ENCODE peak calls at places on chromosomes 16 and 17, in ten cellular contexts. U, S, V, A, Y, B, T, Q, R and M are unnamed samples.

GRCh38 chr17:55390364-55390977 is 31.2 kb downstream of the MMD start:
- DNase-seq in U (no peak), S (no peak), V (no peak), A (no peak), Y (no peak), B (no peak), T (no peak), Q (no peak), R (no peak), M (no peak)

GRCh38 chr17:14940946-14941280 is 324.2 kb downstream of the PMP22 start:
- DNase-seq in U (no peak), S (no peak), V (no peak), A (no peak), Y (no peak), B (no peak), T (no peak), Q (no peak), R (no peak), M (no peak)

GRCh38 chr17:30520436-30520835 is 43.2 kb downstream of the GOSR1 start:
- DNase-seq in U (no peak), S (no peak), V (no peak), A (no peak), Y (no peak), B (no peak), T (no peak), Q (no peak), R (no peak), M (no peak)

GRCh38 chr17:44121997-44122824 is 1.2 kb downstream of the HDAC5 start:
- DNase-seq in U (no peak), S (no peak), V (no peak), A (no peak), Y (no peak), B (no peak), T (no peak), Q (no peak), R (no peak), M (no peak)

GRCh38 chr17:50477976-50478375 is 684 bp upstream of the RSAD1 start:
- DNase-seq in U (no peak), S (no peak), V (no peak), A (no peak), Y (no peak), B (no peak), T (no peak), Q (no peak), R (no peak), M (no peak)

GRCh38 chr17:77375917-77376651 is 235.3 kb downstream of the SEC14L1 start:
- DNase-seq in U (no peak), S (no peak), V (no peak), A (peak; percentile 70), Y (no peak), B (peak; percentile 61), T (peak; percentile 78), Q (peak; percentile 45), R (peak; percentile 44), M (no peak)

GRCh38 chr16:22213801-22214200 is 7.7 kb downstream of the EEF2K start:
- DNase-seq in U (no peak), S (no peak), V (no peak), A (no peak), Y (no peak), B (no peak), T (no peak), Q (no peak), R (no peak), M (no peak)

GRCh38 chr17:63032141-63032540 is 66.1 kb downstream of the TANC2 start:
- DNase-seq in U (no peak), S (no peak), V (no peak), A (no peak), Y (no peak), B (no peak), T (no peak), Q (no peak), R (no peak), M (no peak)

GRCh38 chr16:89140401-89140800 is 31.1 kb upstream of the CDH15 start:
- DNase-seq in U (no peak), S (no peak), V (no peak), A (no peak), Y (no peak), B (no peak), T (no peak), Q (no peak), R (no peak), M (no peak)

GRCh38 chr17:78341559-78342437 is 18.1 kb downstream of the SOCS3 start:
- DNase-seq in U (peak; percentile 88), S (no peak), V (peak; percentile 69), A (peak; percentile 83), Y (peak; percentile 77), B (peak; percentile 75), T (peak; percentile 89), Q (peak; percentile 79), R (peak; percentile 80), M (peak; percentile 93)

GRCh38 chr17:65389426-65389825 is 172.0 kb downstream of the AXIN2 start:
- DNase-seq in U (no peak), S (no peak), V (no peak), A (no peak), Y (no peak), B (no peak), T (no peak), Q (no peak), R (no peak), M (no peak)

GRCh38 chr16:1119766-1120611 is 23.9 kb upstream of the C1QTNF8 start:
- DNase-seq in U (no peak), S (no peak), V (no peak), A (no peak), Y (no peak), B (no peak), T (no peak), Q (no peak), R (no peak), M (no peak)

GRCh38 chr17:61422869-61423268 is 23.2 kb downstream of the TBX2 start:
- DNase-seq in U (no peak), S (no peak), V (no peak), A (no peak), Y (no peak), B (no peak), T (no peak), Q (no peak), R (no peak), M (no peak)

GRCh38 chr17:1153795-1154546 is 25.8 kb downstream of the ABR start:
- DNase-seq in U (peak; percentile 60), S (no peak), V (no peak), A (peak; percentile 89), Y (no peak), B (peak; percentile 89), T (peak; percentile 83), Q (no peak), R (no peak), M (peak; percentile 93)

GRCh38 chr16:2699791-2700600 is 17.7 kb downstream of the KCTD5 start:
- DNase-seq in U (no peak), S (no peak), V (no peak), A (no peak), Y (no peak), B (no peak), T (no peak), Q (no peak), R (no peak), M (no peak)

GRCh38 chr16:89040391-89040790 is 53.3 kb upstream of the ACSF3 start:
- DNase-seq in U (peak; percentile 17), S (no peak), V (no peak), A (no peak), Y (no peak), B (no peak), T (no peak), Q (no peak), R (no peak), M (no peak)

GRCh38 chr17:41885733-41886132 is 20.5 kb upstream of the KLHL11 start:
- DNase-seq in U (no peak), S (no peak), V (no peak), A (no peak), Y (no peak), B (no peak), T (no peak), Q (no peak), R (no peak), M (no peak)

GRCh38 chr16:87658564-87659225 is 56.4 kb downstream of the JPH3 start:
- DNase-seq in U (no peak), S (no peak), V (no peak), A (no peak), Y (no peak), B (no peak), T (no peak), Q (no peak), R (no peak), M (no peak)

GRCh38 chr16:87662254-87663204 is 60.2 kb downstream of the JPH3 start:
- DNase-seq in U (no peak), S (no peak), V (no peak), A (no peak), Y (no peak), B (no peak), T (no peak), Q (no peak), R (no peak), M (no peak)

GRCh38 chr16:87665193-87665592 is 62.9 kb downstream of the JPH3 start:
- DNase-seq in U (no peak), S (no peak), V (no peak), A (no peak), Y (no peak), B (no peak), T (no peak), Q (no peak), R (no peak), M (no peak)

GRCh38 chr16:87664792-87665191 is 62.5 kb downstream of the JPH3 start:
- DNase-seq in U (no peak), S (no peak), V (no peak), A (no peak), Y (no peak), B (no peak), T (no peak), Q (no peak), R (no peak), M (no peak)

GRCh38 chr16:87661561-87661960 is 59.3 kb downstream of the JPH3 start:
- DNase-seq in U (peak; percentile 38), S (no peak), V (no peak), A (no peak), Y (no peak), B (no peak), T (no peak), Q (no peak), R (no peak), M (no peak)
- TF ChIP-seq CTCF in U (no peak), S (no peak), V (no peak), A (no peak), Y (no peak), B (no peak), T (no peak), Q (no peak), R (no peak), M (no peak)

GRCh38 chr17:82316651-82317393 is 586 bp downstream of the CD7 start:
- DNase-seq in U (peak; percentile 27), S (no peak), V (no peak), A (no peak), Y (no peak), B (no peak), T (no peak), Q (no peak), R (no peak), M (no peak)
- H3K4me3 ChIP-seq in U (no peak overlapping the region), S (no peak overlapping the region), V (no peak overlapping the region), A (no peak overlapping the region), Y (no peak overlapping the region), B (no peak overlapping the region), T (no peak overlapping the region), Q (peak overlapping the region; percentile 31), R (no peak overlapping the region), M (no peak overlapping the region)

GRCh38 chr17:59840908-59841666 is 51.7 kb downstream of the TUBD1 start:
- DNase-seq in U (no peak), S (no peak), V (no peak), A (no peak), Y (no peak), B (no peak), T (no peak), Q (no peak), R (peak; percentile 22), M (no peak)
- TF ChIP-seq POLR2A in U (no peak), S (peak; percentile 79), V (no peak), A (no peak), Y (peak; percentile 72), B (no peak), T (no peak), Q (peak; percentile 6), R (peak; percentile 55), M (no peak)

GRCh38 chr16:12341423-12341822 is 364.9 kb downstream of the SNX29 start:
- DNase-seq in U (no peak), S (peak; percentile 68), V (peak; percentile 35), A (no peak), Y (no peak), B (no peak), T (no peak), Q (no peak), R (no peak), M (no peak)
- TF ChIP-seq CTCF in U (peak; percentile 29), S (no peak), V (peak; percentile 18), A (no peak), Y (no peak), B (no peak), T (no peak), Q (no peak), R (no peak), M (no peak)